ENCODE peak calls at places on chromosomes 4 and X, in six cellular contexts. W is Peyer's patch, I is BE2C, O is H9, V is HFFc6, K is kidney. A is an unnamed sample.

GRCh38 chr4:159655547-159655946 is 552.7 kb downstream of the RAPGEF2 start:
- DNase-seq in W (no peak), I (no peak), O (no peak), V (no peak), K (no peak), A (no peak)

GRCh38 chr4:177427097-177427665 is 15.1 kb downstream of the AGA start:
- DNase-seq in W (no peak), I (no peak), O (no peak), V (peak), K (no peak), A (no peak)

GRCh38 chrX:80812176-80812575 is 2.5 kb upstream of the BRWD3 start:
- DNase-seq in W (peak), I (peak), O (peak), V (peak), K (no peak), A (no peak)

GRCh38 chr4:98938386-98938785 is 9.5 kb upstream of the EIF4E start:
- DNase-seq in W (no peak), I (no peak), O (no peak), V (peak), K (no peak), A (no peak)

GRCh38 chr4:152273343-152273742 is 262.5 kb downstream of the FBXW7 start:
- DNase-seq in W (no peak), I (no peak), O (no peak), V (peak), K (no peak), A (no peak)

GRCh38 chr4:98566491-98567008 is 91.9 kb downstream of the TSPAN5 start:
- DNase-seq in W (no peak), I (no peak), O (no peak), V (no peak), K (no peak), A (no peak)

GRCh38 chr4:2765832-2766526 is 9.8 kb upstream of the TNIP2 start:
- DNase-seq in W (no peak), I (no peak), O (no peak), V (no peak), K (no peak), A (no peak)

GRCh38 chr4:156971168-156971601 is 414 bp downstream of the PDGFC start:
- DNase-seq in W (peak), I (peak), O (peak), V (no peak), K (peak), A (peak)

GRCh38 chrX:23764585-23764984 is 18.4 kb upstream of the SAT1 start:
- DNase-seq in W (no peak), I (no peak), O (no peak), V (no peak), K (no peak), A (no peak)

GRCh38 chr4:53455766-53456165 is 78.3 kb downstream of the FIP1L1 start:
- DNase-seq in W (no peak), I (no peak), O (no peak), V (no peak), K (no peak), A (no peak)

GRCh38 chrX:41689711-41690110 is 938 bp downstream of the GPR34 start:
- DNase-seq in W (no peak), I (no peak), O (no peak), V (no peak), K (no peak), A (no peak)

GRCh38 chrX:45622538-45622937 is 421.9 kb upstream of the DIPK2B start:
- DNase-seq in W (no peak), I (no peak), O (no peak), V (peak), K (no peak), A (no peak)

GRCh38 chr4:142721187-142721586 is 124.9 kb downstream of the INPP4B start:
- DNase-seq in W (no peak), I (no peak), O (no peak), V (peak), K (no peak), A (no peak)

GRCh38 chr4:53764761-53765490 is 173.6 kb upstream of the LNX1 start:
- DNase-seq in W (no peak), I (no peak), O (no peak), V (no peak), K (no peak), A (no peak)

GRCh38 chr4:43423276-43423675 is 530.8 kb downstream of the GRXCR1 start:
- DNase-seq in W (no peak), I (no peak), O (no peak), V (no peak), K (no peak), A (no peak)

GRCh38 chrX:18873189-18873791 is 110.6 kb downstream of the PHKA2 start:
- DNase-seq in W (no peak), I (peak), O (no peak), V (peak), K (no peak), A (no peak)

GRCh38 chr4:87502580-87503238 is 26.5 kb downstream of the SPARCL1 start:
- DNase-seq in W (no peak), I (peak), O (no peak), V (peak), K (no peak), A (no peak)

GRCh38 chr4:113539408-113539807 is 222.1 kb downstream of the CAMK2D start:
- DNase-seq in W (no peak), I (no peak), O (no peak), V (peak), K (no peak), A (peak)

GRCh38 chr4:38002451-38003071 is 42.4 kb downstream of the PTTG2 start:
- DNase-seq in W (no peak), I (no peak), O (no peak), V (peak), K (no peak), A (no peak)

GRCh38 chrX:23840674-23841073 is 57.7 kb downstream of the SAT1 start:
- DNase-seq in W (no peak), I (no peak), O (no peak), V (no peak), K (no peak), A (no peak)

GRCh38 chr4:90121961-90122748 is 5.0 kb upstream of the CCSER1 start:
- DNase-seq in W (no peak), I (peak), O (no peak), V (no peak), K (no peak), A (no peak)

GRCh38 chrX:27057883-27058282 is 405.3 kb downstream of the PPP4R3C start:
- DNase-seq in W (no peak), I (no peak), O (peak), V (no peak), K (no peak), A (no peak)

GRCh38 chr4:148163011-148163410 is 279.2 kb downstream of the NR3C2 start:
- DNase-seq in W (no peak), I (no peak), O (no peak), V (no peak), K (no peak), A (no peak)

GRCh38 chr4:119471259-119471658 is 149.3 kb upstream of the FABP2 start:
- DNase-seq in W (no peak), I (no peak), O (no peak), V (no peak), K (no peak), A (no peak)

GRCh38 chr4:105708376-105709080 is at the start of the genes GSTCD and INTS12:
- DNase-seq in W (peak), I (peak), O (peak), V (peak), K (peak), A (peak)

GRCh38 chr4:24032371-24032989 is 142.6 kb upstream of the PPARGC1A start:
- DNase-seq in W (no peak), I (peak), O (no peak), V (no peak), K (no peak), A (peak)

DNA sequence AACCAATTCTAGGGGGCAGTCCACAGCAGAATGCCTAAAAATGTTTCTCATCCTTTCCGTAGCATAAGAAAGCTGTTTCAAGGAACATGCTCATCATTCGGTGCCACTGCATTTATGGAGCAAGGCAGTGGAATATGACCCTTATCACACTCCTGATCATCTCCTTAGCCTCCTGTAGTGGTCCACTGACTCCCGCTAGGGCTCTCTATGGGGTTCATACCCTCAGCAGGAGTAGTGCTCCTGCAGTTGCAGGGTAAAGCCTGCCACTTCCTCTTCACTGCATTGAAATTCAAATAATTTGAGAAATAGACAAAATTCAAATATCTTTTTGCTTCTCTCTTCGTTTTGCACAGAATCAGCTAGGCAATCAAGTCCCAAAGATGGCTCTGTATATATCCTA is 107.0 kb downstream of the NDST3 start:
- DNase-seq in W (no peak), I (no peak), O (no peak), V (no peak), K (no peak), A (no peak)
- TF ChIP-seq CTCF in W (no peak), I (no peak), O (no peak), V (no peak), K (no peak), A (no peak)

DNA sequence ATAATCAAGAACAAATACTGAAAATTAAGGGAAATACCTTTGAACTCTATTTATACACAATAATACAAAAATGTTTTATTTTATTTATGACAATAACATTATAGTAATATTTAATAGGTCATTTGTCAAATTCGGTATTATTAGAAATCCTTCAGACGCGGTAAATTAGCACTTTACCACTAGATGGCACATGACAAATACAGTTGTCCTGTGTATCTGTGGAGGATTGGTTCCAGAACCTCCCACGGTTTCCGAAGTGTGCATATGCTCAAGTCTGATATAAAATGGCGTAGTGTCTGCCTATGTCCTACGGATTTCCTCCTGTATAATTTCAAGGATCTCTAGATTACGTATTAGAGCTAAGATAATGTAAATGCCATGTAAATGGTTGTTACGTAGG is 8.1 kb upstream of the LINC00632 start:
- DNase-seq in W (no peak), I (peak), O (no peak), V (no peak), K (no peak), A (no peak)
- TF ChIP-seq CTCF in W (no peak), I (peak), O (peak), V (peak), K (peak), A (peak)

DNA sequence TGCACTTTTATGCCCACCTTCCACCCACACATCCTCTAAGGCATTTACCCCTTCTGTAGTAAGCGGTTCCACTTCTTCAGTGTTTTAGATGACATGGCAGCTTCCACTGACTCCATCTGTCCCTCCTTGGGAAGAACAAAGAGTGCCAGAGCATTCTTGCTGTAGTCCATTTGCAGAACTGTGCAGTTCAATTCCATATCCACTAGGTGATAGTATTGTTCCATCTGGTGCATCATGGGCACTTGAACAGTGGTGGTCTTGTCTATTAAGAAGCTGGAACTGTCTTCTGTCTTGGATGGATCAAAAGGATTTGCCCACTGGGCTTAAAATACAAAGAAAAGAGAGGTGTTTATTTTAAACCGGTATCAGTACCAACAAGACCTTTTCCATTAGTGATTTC is 3.5 kb downstream of the SERPINA7 start:
- DNase-seq in W (no peak), I (no peak), O (no peak), V (no peak), K (no peak), A (no peak)
- TF ChIP-seq CTCF in W (no peak), I (peak), O (peak), V (no peak), K (peak), A (peak)

GRCh38 chrX:68894513-68895338 is 65.9 kb downstream of the EFNB1 start:
- DNase-seq in W (peak), I (peak), O (peak), V (no peak), K (peak), A (no peak)
- TF ChIP-seq CTCF in W (no peak), I (no peak), O (no peak), V (no peak), K (no peak), A (no peak)

GRCh38 chrX:119618439-119618838 is 12.2 kb upstream of the NKRF start:
- DNase-seq in W (peak), I (no peak), O (no peak), V (no peak), K (no peak), A (no peak)

GRCh38 chrX:119614776-119615175 is 8.6 kb upstream of the NKRF start:
- DNase-seq in W (no peak), I (no peak), O (no peak), V (no peak), K (no peak), A (no peak)

GRCh38 chrX:119622356-119623232 is 16.4 kb upstream of the NKRF start:
- DNase-seq in W (no peak), I (no peak), O (no peak), V (peak), K (no peak), A (no peak)

GRCh38 chrX:119617511-119618164 is 11.4 kb upstream of the NKRF start:
- DNase-seq in W (peak), I (no peak), O (no peak), V (no peak), K (no peak), A (peak)
- TF ChIP-seq CTCF in W (no peak), I (no peak), O (no peak), V (no peak), K (no peak), A (no peak)

DNA sequence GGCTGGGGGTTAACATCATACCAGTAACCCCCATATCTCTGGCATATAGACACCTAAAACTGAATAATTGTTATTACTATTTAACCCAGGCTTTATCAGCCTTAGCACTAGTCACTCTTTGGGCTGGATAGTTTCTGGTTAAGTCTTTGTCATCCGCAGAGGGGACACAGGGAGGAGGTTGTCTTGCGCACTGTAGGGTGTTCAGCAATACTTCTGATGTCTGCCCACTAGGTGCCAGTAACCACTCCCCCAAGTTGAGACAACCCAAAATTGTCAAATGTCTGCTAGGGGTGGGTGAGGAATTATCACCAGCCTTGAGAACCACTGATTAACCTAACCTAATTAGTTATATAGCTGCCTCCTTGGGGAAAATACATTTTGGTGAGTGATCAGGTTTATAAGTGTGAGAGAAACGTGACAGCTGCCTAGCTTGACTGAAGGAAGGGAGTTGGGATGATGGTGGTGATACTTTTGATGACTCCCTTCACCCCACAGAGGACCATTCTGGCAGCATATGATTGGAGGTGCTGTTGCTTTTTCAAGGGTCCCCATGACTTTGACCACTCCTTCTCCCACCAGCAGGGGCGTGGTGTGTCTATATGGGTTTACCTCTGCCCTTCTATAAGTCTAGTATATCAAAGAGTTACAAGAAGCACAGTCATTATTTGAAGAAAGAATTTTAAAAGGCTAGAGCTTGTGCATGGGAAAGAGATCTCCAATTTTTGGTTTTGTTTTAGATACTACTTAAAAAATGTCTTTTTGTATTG is 140.9 kb downstream of the STIM2 start:
- DNase-seq in W (no peak), I (no peak), O (no peak), V (no peak), K (no peak), A (no peak)
- TF ChIP-seq CTCF in W (no peak), I (peak), O (peak), V (no peak), K (no peak), A (no peak)

DNA sequence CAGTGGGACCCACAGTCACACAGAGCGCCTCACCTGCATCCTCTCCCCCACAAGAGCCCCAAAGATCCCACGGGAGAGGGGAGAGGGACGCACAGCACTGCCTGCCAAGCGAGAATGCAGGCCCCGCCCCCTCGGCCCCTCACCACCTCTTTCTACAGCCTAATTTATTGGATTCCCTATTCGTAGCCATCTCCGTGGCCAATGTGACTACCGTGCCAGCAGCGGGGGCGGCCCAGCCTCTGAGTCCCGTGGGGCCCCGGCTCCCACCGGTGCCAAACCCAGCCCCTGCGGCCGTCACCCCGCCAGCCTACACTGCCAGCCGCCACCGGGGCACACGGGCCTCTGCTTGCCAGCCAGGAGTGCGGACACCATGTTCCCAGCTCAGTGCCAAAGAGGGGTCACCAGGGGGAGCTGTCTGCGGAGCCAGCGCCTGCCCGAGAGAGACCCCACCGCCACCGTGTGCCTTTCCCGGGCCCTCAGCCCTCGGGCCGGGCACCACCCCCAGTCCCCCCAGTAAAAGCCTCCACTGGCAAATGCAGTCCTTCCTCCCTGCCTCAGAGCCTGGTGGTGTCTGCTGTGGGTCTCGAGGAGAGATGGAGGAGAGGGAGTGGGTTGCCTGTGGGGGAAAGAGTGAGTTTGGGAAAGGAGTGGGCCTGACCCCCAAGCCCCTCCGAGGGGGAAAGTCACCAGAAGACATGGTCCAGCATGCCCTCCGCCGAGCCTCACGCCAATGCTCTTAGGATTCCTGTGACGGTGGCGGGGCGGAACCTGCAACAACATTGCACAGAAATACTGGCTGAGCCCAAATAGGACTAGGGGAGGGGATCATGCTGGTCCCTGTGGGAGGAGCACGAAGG is 19.6 kb upstream of the PLXNB3 start:
- DNase-seq in W (no peak), I (peak), O (peak), V (no peak), K (peak), A (no peak)
- TF ChIP-seq CTCF in W (no peak), I (peak), O (peak), V (no peak), K (no peak), A (no peak)